ENCODE peak calls at places on chromosomes 5 and 9, in five cellular contexts. W is PC-9; J is CD8-positive, alpha-beta memory T cell; X is thyroid gland; U is right cardiac atrium. K is an unnamed sample.

GRCh38 chr5:79413112-79413511 is 100.8 kb downstream of the HOMER1 start:
- DNase-seq in W (no peak), J (no peak), X (no peak), U (no peak), K (no peak)

GRCh38 chr9:100150209-100150608 is 51.2 kb downstream of the INVS start:
- DNase-seq in W (no peak), J (no peak), X (no peak), U (no peak), K (no peak)

GRCh38 chr5:124692324-124692723 is 54.1 kb downstream of the ZNF608 start:
- DNase-seq in W (no peak), J (no peak), X (no peak), U (no peak), K (no peak)

GRCh38 chr5:179699640-179700298 is 1.0 kb downstream of the CANX start:
- DNase-seq in W (no peak), J (peak), X (peak), U (no peak), K (no peak)

GRCh38 chr9:91047993-91048607 is 246.5 kb downstream of the SYK start:
- DNase-seq in W (no peak), J (no peak), X (no peak), U (no peak), K (no peak)

GRCh38 chr5:79416499-79416898 is 97.4 kb downstream of the HOMER1 start:
- DNase-seq in W (no peak), J (no peak), X (no peak), U (no peak), K (no peak)

GRCh38 chr5:57772512-57772911 is 289.9 kb upstream of the ACTBL2 start:
- DNase-seq in W (no peak), J (no peak), X (no peak), U (no peak), K (no peak)

GRCh38 chr5:76378355-76378754 is 24.7 kb upstream of the IQGAP2 start:
- DNase-seq in W (no peak), J (no peak), X (no peak), U (no peak), K (no peak)

GRCh38 chr9:81146684-81147337 is 542.5 kb downstream of the TLE1 start:
- DNase-seq in W (no peak), J (no peak), X (peak), U (no peak), K (peak)

GRCh38 chr9:98536542-98537173 is 172.1 kb downstream of the GABBR2 start:
- DNase-seq in W (peak), J (no peak), X (no peak), U (no peak), K (no peak)

GRCh38 chr5:92916036-92916435 is 665.0 kb downstream of the NR2F1-AS1 start:
- DNase-seq in W (no peak), J (no peak), X (no peak), U (no peak), K (no peak)

GRCh38 chr5:155616779-155617392 is 603.3 kb downstream of the KIF4B start:
- DNase-seq in W (peak), J (peak), X (peak), U (peak), K (no peak)

GRCh38 chr9:136323420-136323819 is 3.9 kb upstream of the GPSM1 start:
- DNase-seq in W (peak), J (no peak), X (no peak), U (peak), K (peak)

GRCh38 chr5:148972958-148973357 is 89.9 kb downstream of the SH3TC2 start:
- DNase-seq in W (peak), J (no peak), X (no peak), U (no peak), K (no peak)

GRCh38 chr9:111298831-111299603 is 31.0 kb downstream of the OR2K2 start:
- DNase-seq in W (peak), J (no peak), X (peak), U (peak), K (no peak)

GRCh38 chr9:21811914-21812313 is 9.5 kb downstream of the MTAP start:
- DNase-seq in W (no peak), J (no peak), X (no peak), U (peak), K (no peak)

GRCh38 chr5:39092581-39093350 is 18.6 kb upstream of the RICTOR start:
- DNase-seq in W (no peak), J (no peak), X (no peak), U (no peak), K (peak)

GRCh38 chr5:142571921-142572320 is 114.0 kb downstream of the FGF1 start:
- DNase-seq in W (no peak), J (no peak), X (no peak), U (no peak), K (no peak)

GRCh38 chr9:84294551-84294950 is 46.0 kb downstream of the SLC28A3 start:
- DNase-seq in W (no peak), J (no peak), X (no peak), U (no peak), K (no peak)

GRCh38 chr5:123092696-123093095 is 3.7 kb downstream of the PRDM6 start:
- DNase-seq in W (no peak), J (no peak), X (no peak), U (no peak), K (no peak)

GRCh38 chr5:5497132-5497748 is 74.8 kb downstream of the ICE1 start:
- DNase-seq in W (peak), J (no peak), X (peak), U (peak), K (no peak)

GRCh38 chr5:180140627-180141006 is 68.4 kb downstream of the RASGEF1C start:
- DNase-seq in W (no peak), J (no peak), X (no peak), U (no peak), K (no peak)

GRCh38 chr9:120612218-120612617 is 32.3 kb upstream of the CDK5RAP2 start:
- DNase-seq in W (no peak), J (no peak), X (no peak), U (no peak), K (no peak)

GRCh38 chr5:83179966-83180365 is 102.6 kb downstream of the XRCC4 start:
- DNase-seq in W (no peak), J (no peak), X (no peak), U (no peak), K (no peak)

GRCh38 chr5:114208588-114208987 is 153.3 kb upstream of the KCNN2 start:
- DNase-seq in W (no peak), J (no peak), X (no peak), U (no peak), K (no peak)

GRCh38 chr5:177366528-177367322 is 9.0 kb downstream of the RGS14 start:
- DNase-seq in W (peak), J (no peak), X (peak), U (peak), K (no peak)

DNA sequence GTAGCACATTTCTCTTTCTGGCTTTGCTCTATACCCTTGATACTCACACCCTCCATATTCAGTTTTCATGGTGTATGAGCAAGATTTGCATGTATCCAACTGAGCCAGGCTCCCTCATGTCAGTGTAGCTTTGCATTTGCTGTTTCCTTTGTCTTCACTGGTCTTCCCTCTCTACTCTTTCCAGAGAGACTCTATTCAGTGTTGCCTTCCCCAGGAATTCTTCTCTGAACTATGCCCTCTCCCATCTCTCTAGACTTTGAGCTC is 20.4 kb upstream of the PAX5 start:
- DNase-seq in W (no peak), J (no peak), X (no peak), U (no peak), K (no peak)
- H3K27ac ChIP-seq in W (no peak), J (no peak), X (no peak), U (no peak), K (no peak)

DNA sequence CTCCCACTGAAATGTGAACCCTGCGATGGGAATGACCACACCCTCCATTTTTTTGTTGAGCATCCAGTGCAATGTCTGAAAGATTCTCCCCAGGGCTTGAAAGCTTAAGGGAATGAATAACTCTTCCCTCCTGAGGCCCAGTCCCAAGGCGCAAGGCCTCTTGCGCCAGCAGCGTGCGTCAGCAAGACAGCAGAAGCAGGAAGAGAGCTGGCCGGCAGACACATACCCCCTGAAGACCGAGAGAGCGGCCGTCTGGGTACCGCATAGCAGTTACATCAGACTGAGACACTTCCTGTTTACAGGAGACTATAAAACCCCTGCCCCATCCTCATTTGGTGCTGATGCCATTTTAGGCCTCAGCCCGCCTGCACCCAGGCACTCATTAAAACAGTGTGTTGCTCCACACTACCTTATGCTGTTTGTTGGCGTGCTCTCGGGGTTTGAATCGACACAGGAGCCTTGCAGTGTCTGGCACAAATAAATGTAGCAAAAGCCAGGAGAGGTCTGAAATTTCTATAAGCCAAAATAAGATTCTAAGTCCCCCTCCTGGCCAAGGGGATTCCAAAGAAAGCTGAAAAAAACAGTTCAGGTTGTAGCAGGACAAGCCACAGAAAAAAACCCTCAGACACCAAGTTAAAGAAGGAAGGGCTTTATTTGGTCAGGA is 62.2 kb downstream of the GDNF start:
- DNase-seq in W (no peak), J (no peak), X (no peak), U (no peak), K (no peak)
- H3K27ac ChIP-seq in W (no peak), J (no peak), X (no peak), U (no peak), K (no peak)

GRCh38 chr9:113503131-113503541 is 39.6 kb downstream of the RGS3 start:
- DNase-seq in W (no peak), J (no peak), X (no peak), U (peak), K (no peak)
- H3K27ac ChIP-seq in W (no peak), J (no peak), X (peak), U (peak), K (no peak)

GRCh38 chr5:54022156-54022685 is 288.2 kb downstream of the ARL15 start:
- DNase-seq in W (no peak), J (no peak), X (no peak), U (no peak), K (no peak)

GRCh38 chr5:54013556-54014157 is 296.7 kb downstream of the ARL15 start:
- DNase-seq in W (no peak), J (no peak), X (no peak), U (no peak), K (peak)

GRCh38 chr5:54021413-54022155 is 288.8 kb downstream of the ARL15 start:
- DNase-seq in W (no peak), J (no peak), X (no peak), U (no peak), K (no peak)

GRCh38 chr5:54017580-54017979 is 292.8 kb downstream of the ARL15 start:
- DNase-seq in W (no peak), J (no peak), X (no peak), U (no peak), K (no peak)

GRCh38 chr5:54018438-54018837 is 291.9 kb downstream of the ARL15 start:
- DNase-seq in W (no peak), J (no peak), X (no peak), U (no peak), K (no peak)
- H3K27ac ChIP-seq in W (no peak), J (no peak), X (no peak), U (no peak), K (no peak)

GRCh38 chr9:131416509-131416908 is 22.6 kb downstream of the PRRC2B start:
- DNase-seq in W (no peak), J (no peak), X (no peak), U (no peak), K (no peak)
- H3K27ac ChIP-seq in W (no peak), J (no peak), X (no peak), U (no peak), K (peak)

GRCh38 chr9:109591691-109592090 is 93.6 kb upstream of the PTPN3 start:
- DNase-seq in W (no peak), J (no peak), X (no peak), U (no peak), K (no peak)
- H3K27ac ChIP-seq in W (no peak), J (no peak), X (no peak), U (no peak), K (no peak)

GRCh38 chr5:164679461-164679860 is 1174.0 kb downstream of the MAT2B start:
- DNase-seq in W (no peak), J (no peak), X (no peak), U (no peak), K (no peak)
- H3K27ac ChIP-seq in W (no peak), J (no peak), X (no peak), U (no peak), K (no peak)

DNA sequence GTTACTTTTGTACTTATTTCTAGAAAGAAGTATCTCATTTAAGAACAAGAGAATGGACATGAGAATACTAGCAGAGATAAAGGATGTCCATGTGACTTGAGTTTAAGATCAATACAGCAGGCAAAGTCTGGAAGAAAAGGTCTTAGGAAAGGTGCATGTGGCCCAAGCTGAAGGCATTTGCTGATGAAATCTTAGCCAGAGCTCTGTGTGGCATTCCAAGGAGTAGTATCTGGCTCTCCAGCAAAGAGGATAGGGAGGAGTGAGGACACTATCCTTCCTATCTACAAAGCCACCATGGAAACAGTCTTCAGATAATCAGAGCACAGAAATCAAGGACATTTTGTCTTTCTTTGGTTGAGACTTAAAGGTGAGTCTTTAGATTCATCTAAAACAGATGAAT is 244.1 kb upstream of the RGMB start:
- DNase-seq in W (no peak), J (no peak), X (no peak), U (no peak), K (no peak)
- H3K27ac ChIP-seq in W (no peak), J (no peak), X (no peak), U (no peak), K (no peak)